ENCODE peak calls at places on chromosomes 3 and 15, in eight cellular contexts. J is tibial nerve, X is epithelial cell of proximal tubule, I is progenitor cell of endocrine pancreas, U is cardiac muscle cell, Y is esophagus muscularis mucosa, N is heart right ventricle, O is H54. W is an unnamed sample.

GRCh38 chr15:80517290-80517689 is 113.1 kb downstream of the ARNT2 start:
- DNase-seq in O (no peak), U (no peak), X (no peak), N (no peak), J (no peak), Y (no peak), I (no peak), W (no peak)

GRCh38 chr3:88534534-88534933 is 384.8 kb downstream of the C3orf38 start:
- DNase-seq in I (no peak), N (no peak), U (no peak), J (no peak), O (no peak), X (no peak), Y (no peak), W (no peak)

GRCh38 chr15:20358066-20358780 is 183.4 kb downstream of the GOLGA6L6 start:
- DNase-seq in Y (no peak), I (no peak), O (no peak), J (no peak), X (no peak), N (peak), U (no peak), W (no peak)

GRCh38 chr3:77825045-77825827 is 785.3 kb downstream of the ROBO2 start:
- DNase-seq in J (no peak), N (no peak), U (peak), Y (no peak), O (peak), X (peak), I (no peak), W (no peak)

GRCh38 chr3:71859128-71859519 is 74.2 kb upstream of the PROK2 start:
- DNase-seq in O (no peak), X (peak), I (no peak), N (no peak), U (peak), J (no peak), Y (no peak), W (peak)

GRCh38 chr3:59772416-59773408 is 722.9 kb upstream of the CFAP20DC start:
- DNase-seq in U (no peak), O (no peak), J (no peak), Y (no peak), I (no peak), X (no peak), N (no peak), W (no peak)

GRCh38 chr3:169660709-169661566 is 2.6 kb downstream of the MECOM start:
- DNase-seq in J (no peak), N (no peak), Y (no peak), U (peak), X (no peak), O (no peak), I (no peak), W (no peak)

GRCh38 chr3:58272891-58273290 is 33.2 kb upstream of the RPP14 start:
- DNase-seq in N (no peak), U (peak), I (no peak), O (no peak), J (no peak), X (no peak), Y (no peak), W (no peak)

GRCh38 chr3:138227650-138228049 is 40.5 kb downstream of the ARMC8 start:
- DNase-seq in I (no peak), N (no peak), U (peak), O (no peak), J (no peak), Y (no peak), X (no peak), W (no peak)

GRCh38 chr15:55031732-55032131 is 165.0 kb downstream of the RSL24D1 start:
- DNase-seq in O (no peak), N (no peak), X (no peak), J (no peak), U (no peak), I (no peak), Y (no peak), W (no peak)

GRCh38 chr3:122690096-122690495 is 9.5 kb downstream of the PARP14 start:
- DNase-seq in I (no peak), Y (no peak), O (no peak), X (no peak), N (no peak), U (no peak), J (no peak), W (no peak)

GRCh38 chr15:40313531-40314398 is 6.0 kb upstream of the PLCB2 start:
- DNase-seq in I (no peak), N (no peak), J (peak), U (no peak), X (no peak), Y (no peak), O (no peak), W (peak)

GRCh38 chr15:89533861-89534544 is 37.6 kb upstream of the RHCG start:
- DNase-seq in O (no peak), X (no peak), J (no peak), U (peak), I (no peak), Y (no peak), N (no peak), W (no peak)

GRCh38 chr3:156997351-156997750 is 162.6 kb downstream of the CCNL1 start:
- DNase-seq in O (no peak), J (peak), N (no peak), Y (peak), X (no peak), U (peak), I (no peak), W (no peak)

GRCh38 chr15:64928626-64929220 is 17.0 kb downstream of the ANKDD1A start:
- DNase-seq in O (no peak), N (no peak), X (no peak), Y (peak), I (no peak), U (no peak), J (no peak), W (no peak)

GRCh38 chr3:14479591-14479990 is 60.6 kb downstream of the GRIP2 start:
- DNase-seq in I (no peak), N (no peak), O (no peak), Y (no peak), U (no peak), J (no peak), X (no peak), W (no peak)

GRCh38 chr3:111539351-111540331 is 2.4 kb upstream of the CD96 start:
- DNase-seq in I (peak), X (peak), J (no peak), N (peak), O (peak), Y (no peak), U (peak), W (no peak)

GRCh38 chr15:81016253-81017068 is 15.7 kb downstream of the TLNRD1 start:
- DNase-seq in Y (no peak), U (no peak), I (no peak), X (no peak), O (no peak), J (peak), N (no peak), W (no peak)

GRCh38 chr3:165613019-165613418 is 224.2 kb downstream of the BCHE start:
- DNase-seq in O (no peak), Y (no peak), X (no peak), I (no peak), J (no peak), U (no peak), N (no peak), W (no peak)

GRCh38 chr3:2656806-2657205 is 453.4 kb downstream of the IL5RA start:
- DNase-seq in N (no peak), J (no peak), X (no peak), O (no peak), I (no peak), U (peak), Y (no peak), W (no peak)

GRCh38 chr15:48507416-48508065 is 138.0 kb downstream of the FBN1 start:
- DNase-seq in O (peak), X (peak), N (no peak), U (peak), I (no peak), J (peak), Y (no peak), W (no peak)